ENCODE peak calls at places on chromosomes 2 and 18, in ten cellular contexts. V is neuronal stem cell; O is activated T-cell treated with anti-CD3 and anti-CD28 coated beads, Interleukin-2, amount 50 U/mL, for 48 hours; Y is tibial artery; C is Daoy; R is lung; Q is kidney glomerular epithelial cell; D is HT-29; P is activated effector memory CD4-positive, alpha-beta T cell treated with anti-CD3 and anti-CD28 coated beads, Interleukin-2, amount 50 U/mL, for 16 hours; X is fibroblast of the aortic adventitia. G is an unnamed sample.

GRCh38 chr2:61089797-61090196 is 24.1 kb downstream of the SANBR start:
- DNase-seq in V (no peak), O (no peak), Y (no peak), C (no peak), R (no peak), Q (no peak), D (no peak), P (no peak), X (no peak), G (no peak)

GRCh38 chr2:235224410-235224809 is 269.4 kb upstream of the AGAP1 start:
- DNase-seq in V (no peak), O (no peak), Y (no peak), C (no peak), R (peak; percentile 2), Q (no peak), D (no peak), P (no peak), X (no peak), G (no peak)

GRCh38 chr2:199100326-199101110 is 357.2 kb downstream of the SATB2 start:
- DNase-seq in V (no peak), O (no peak), Y (no peak), C (peak; percentile 46), R (no peak), Q (peak; percentile 41), D (no peak), P (no peak), X (peak; percentile 38), G (no peak)

GRCh38 chr18:27661320-27662049 is 476.4 kb upstream of the CHST9 start:
- DNase-seq in V (peak; percentile 88), O (no peak), Y (no peak), C (no peak), R (no peak), Q (no peak), D (no peak), P (no peak), X (no peak), G (peak; percentile 50)

GRCh38 chr2:229520582-229521221 is 193.7 kb downstream of the DNER start:
- DNase-seq in V (no peak), O (no peak), Y (no peak), C (no peak), R (no peak), Q (no peak), D (no peak), P (no peak), X (peak; percentile 14), G (no peak)

GRCh38 chr2:48180557-48180956 is 274.3 kb upstream of the FBXO11 start:
- DNase-seq in V (no peak), O (no peak), Y (no peak), C (no peak), R (no peak), Q (no peak), D (no peak), P (no peak), X (no peak), G (no peak)

GRCh38 chr2:186486651-186487647 is 889 bp downstream of the ZC3H15 start:
- DNase-seq in V (no peak), O (no peak), Y (no peak), C (no peak), R (no peak), Q (no peak), D (peak; percentile 58), P (no peak), X (peak; percentile 54), G (no peak)

GRCh38 chr2:181352158-181352557 is 105.0 kb upstream of the ITGA4 start:
- DNase-seq in V (no peak), O (no peak), Y (no peak), C (no peak), R (no peak), Q (no peak), D (no peak), P (no peak), X (no peak), G (no peak)

GRCh38 chr2:20582600-20583221 is 68.2 kb downstream of the HS1BP3 start:
- DNase-seq in V (no peak), O (no peak), Y (peak; percentile 57), C (no peak), R (no peak), Q (no peak), D (no peak), P (no peak), X (no peak), G (no peak)

GRCh38 chr18:47997338-47997780 is 66.9 kb upstream of the SMAD2 start:
- DNase-seq in V (peak; percentile 62), O (peak; percentile 71), Y (no peak), C (no peak), R (no peak), Q (no peak), D (no peak), P (peak; percentile 73), X (no peak), G (no peak)

GRCh38 chr2:149225446-149225845 is 104.9 kb upstream of the LYPD6 start:
- DNase-seq in V (no peak), O (no peak), Y (no peak), C (peak; percentile 44), R (no peak), Q (no peak), D (no peak), P (no peak), X (no peak), G (peak; percentile 32)

GRCh38 chr2:860259-860855 is 90.3 kb upstream of the SNTG2 start:
- DNase-seq in V (no peak), O (no peak), Y (no peak), C (no peak), R (no peak), Q (no peak), D (peak; percentile 17), P (no peak), X (no peak), G (no peak)